ENCODE peak calls at places on chromosomes 11 and 22, in six cellular contexts. W, E, N, Q, F and M are unnamed samples.

GRCh38 chr22:44776535-44777363 is 24.4 kb downstream of the ARHGAP8 start:
- DNase-seq in W (no peak), E (no peak), N (no peak), Q (no peak), F (no peak), M (peak)

GRCh38 chr22:46968848-46969247 is 206.4 kb downstream of the TBC1D22A start:
- DNase-seq in W (no peak), E (no peak), N (no peak), Q (no peak), F (no peak), M (no peak)

GRCh38 chr11:22711880-22712279 is 45.5 kb downstream of the GAS2 start:
- DNase-seq in W (no peak), E (no peak), N (no peak), Q (no peak), F (no peak), M (no peak)

GRCh38 chr11:86228967-86229330 is 15.6 kb upstream of the EED start:
- DNase-seq in W (no peak), E (no peak), N (no peak), Q (no peak), F (peak), M (peak)

GRCh38 chr11:40434941-40435340 is 1024.5 kb downstream of the LRRC4C start:
- DNase-seq in W (no peak), E (no peak), N (no peak), Q (no peak), F (no peak), M (no peak)

GRCh38 chr11:65650547-65651338 is 12.0 kb downstream of the RELA start:
- DNase-seq in W (no peak), E (no peak), N (peak), Q (no peak), F (no peak), M (no peak)

GRCh38 chr11:69280994-69281393 is 13.0 kb upstream of the MYEOV start:
- DNase-seq in W (no peak), E (peak), N (no peak), Q (no peak), F (peak), M (peak)

GRCh38 chr22:39546889-39547586 is 14.5 kb upstream of the RPS19BP1 start:
- DNase-seq in W (no peak), E (peak), N (no peak), Q (no peak), F (peak), M (peak)

GRCh38 chr11:2820976-2821375 is 64.6 kb downstream of the CDKN1C start:
- DNase-seq in W (no peak), E (no peak), N (no peak), Q (no peak), F (no peak), M (no peak)

GRCh38 chr11:130121430-130121978 is 38.1 kb upstream of the ST14 start:
- DNase-seq in W (no peak), E (peak), N (no peak), Q (no peak), F (no peak), M (peak)

GRCh38 chr11:111360150-111361043 is 18.7 kb downstream of the POU2AF1 start:
- DNase-seq in W (no peak), E (no peak), N (no peak), Q (no peak), F (no peak), M (no peak)

GRCh38 chr11:45176996-45177395 is 30.6 kb downstream of the PRDM11 start:
- DNase-seq in W (no peak), E (no peak), N (no peak), Q (no peak), F (no peak), M (no peak)

GRCh38 chr11:127193916-127194315 is 193.3 kb upstream of the KIRREL3 start:
- DNase-seq in W (no peak), E (no peak), N (no peak), Q (no peak), F (no peak), M (no peak)

GRCh38 chr11:14969922-14970323 is 2.2 kb downstream of the CALCA start:
- DNase-seq in W (no peak), E (peak), N (no peak), Q (no peak), F (peak), M (peak)

GRCh38 chr22:33018232-33018864 is 39.8 kb downstream of the SYN3 start:
- DNase-seq in W (peak), E (peak), N (no peak), Q (peak), F (peak), M (peak)

GRCh38 chr11:1475841-1476240 is 10.7 kb downstream of the MOB2 start:
- DNase-seq in W (no peak), E (no peak), N (no peak), Q (no peak), F (no peak), M (no peak)

GRCh38 chr11:96579642-96580041 is 189.8 kb downstream of the JRKL start:
- DNase-seq in W (no peak), E (no peak), N (no peak), Q (no peak), F (peak), M (no peak)

GRCh38 chr22:49111085-49111484 is 716.6 kb downstream of the BRD1 start:
- DNase-seq in W (no peak), E (no peak), N (no peak), Q (no peak), F (no peak), M (no peak)

GRCh38 chr11:66855574-66856495 is 1.0 kb upstream of the LRFN4 start:
- DNase-seq in W (peak), E (peak), N (peak), Q (peak), F (peak), M (peak)

GRCh38 chr11:134678744-134679143 is 266.7 kb upstream of the B3GAT1 start:
- DNase-seq in W (no peak), E (no peak), N (no peak), Q (no peak), F (no peak), M (no peak)

GRCh38 chr11:86741489-86742435 is 58.6 kb upstream of the PRSS23 start:
- DNase-seq in W (no peak), E (peak), N (no peak), Q (no peak), F (peak), M (peak)

GRCh38 chr22:49036513-49036912 is 791.2 kb downstream of the BRD1 start:
- DNase-seq in W (no peak), E (no peak), N (no peak), Q (no peak), F (no peak), M (no peak)

GRCh38 chr22:22168190-22168940 is 76.2 kb upstream of the VPREB1 start:
- DNase-seq in W (peak), E (no peak), N (no peak), Q (peak), F (peak), M (peak)

GRCh38 chr22:35102663-35103062 is 36.7 kb downstream of the ISX start:
- DNase-seq in W (peak), E (peak), N (no peak), Q (no peak), F (peak), M (peak)

GRCh38 chr11:117230981-117231636 is 764 bp downstream of the PCSK7 start:
- DNase-seq in W (no peak), E (no peak), N (no peak), Q (no peak), F (peak), M (no peak)

GRCh38 chr22:44080936-44081853 is 57.1 kb downstream of the PARVB start:
- DNase-seq in W (peak), E (peak), N (peak), Q (peak), F (peak), M (peak)

GRCh38 chr22:30262917-30263741 is 3.5 kb downstream of the OSM start:
- DNase-seq in W (peak), E (no peak), N (peak), Q (no peak), F (peak), M (peak)

GRCh38 chr11:45246241-45246640 is 39.9 kb downstream of the SYT13 start:
- DNase-seq in W (no peak), E (no peak), N (no peak), Q (no peak), F (no peak), M (no peak)

GRCh38 chr22:35917651-35918050 is 111.0 kb downstream of the RBFOX2 start:
- DNase-seq in W (no peak), E (no peak), N (no peak), Q (no peak), F (no peak), M (no peak)

GRCh38 chr22:49825944-49826602 is 1.6 kb downstream of the BRD1 start:
- DNase-seq in W (no peak), E (peak), N (no peak), Q (no peak), F (peak), M (peak)

GRCh38 chr11:91513734-91514133 is 710.9 kb upstream of the FAT3 start:
- DNase-seq in W (no peak), E (peak), N (no peak), Q (no peak), F (peak), M (no peak)

GRCh38 chr11:9852465-9852864 is 188.6 kb downstream of the SWAP70 start:
- DNase-seq in W (no peak), E (peak), N (no peak), Q (no peak), F (no peak), M (no peak)

GRCh38 chr11:20015529-20016427 is 144.5 kb downstream of the DBX1 start:
- DNase-seq in W (no peak), E (no peak), N (no peak), Q (no peak), F (no peak), M (no peak)

GRCh38 chr11:87039371-87039770 is 1.6 kb downstream of the TMEM135 start:
- DNase-seq in W (no peak), E (no peak), N (no peak), Q (no peak), F (no peak), M (no peak)

GRCh38 chr11:34916014-34916809 is at the start of the genes APIP and PDHX:
- DNase-seq in W (peak), E (peak), N (peak), Q (peak), F (peak), M (peak)

GRCh38 chr11:86408845-86409244 is 34.2 kb downstream of the CCDC81 start:
- DNase-seq in W (no peak), E (no peak), N (no peak), Q (no peak), F (peak), M (no peak)

GRCh38 chr11:3225159-3225758 is 6.6 kb upstream of the MRGPRG start:
- DNase-seq in W (peak), E (no peak), N (no peak), Q (no peak), F (no peak), M (no peak)

GRCh38 chr11:119712006-119712405 is 17.0 kb downstream of the NECTIN1 start:
- DNase-seq in W (no peak), E (no peak), N (no peak), Q (no peak), F (no peak), M (no peak)

GRCh38 chr11:369336-370018 is at the start of gene B4GALNT4:
- DNase-seq in W (no peak), E (no peak), N (peak), Q (no peak), F (peak), M (peak)